ENCODE peak calls at places on chromosomes 12 and 14, in ten cellular contexts. E is right lobe of liver, N is adrenal gland, W is fibroblast of the aortic adventitia, I is fibroblast of lung, R is lower leg skin, X is sigmoid colon, D is PC-3, O is HFF-Myc, Q is HCT116. F is an unnamed sample.

GRCh38 chr12:132393245-132393795 is 63.9 kb upstream of the GALNT9 start:
- DNase-seq in E (no peak), N (peak), W (no peak), I (no peak), R (no peak), X (peak), D (peak), O (no peak), Q (peak), F (no peak)

GRCh38 chr12:59678759-59679411 is 83.1 kb downstream of the SLC16A7 start:
- DNase-seq in E (no peak), N (no peak), W (no peak), I (no peak), R (no peak), X (peak), D (no peak), O (no peak), Q (no peak), F (no peak)

GRCh38 chr14:71096947-71097346 is 189.7 kb downstream of the PCNX1 start:
- DNase-seq in E (no peak), N (no peak), W (no peak), I (no peak), R (no peak), X (no peak), D (no peak), O (no peak), Q (no peak), F (no peak)

GRCh38 chr12:94207467-94208432 is 59.4 kb downstream of the PLXNC1 start:
- DNase-seq in E (no peak), N (peak), W (peak), I (peak), R (no peak), X (no peak), D (peak), O (no peak), Q (no peak), F (no peak)

GRCh38 chr14:52950898-52951729 is at the start of gene FERMT2:
- DNase-seq in E (peak), N (peak), W (peak), I (peak), R (peak), X (peak), D (peak), O (peak), Q (peak), F (peak)

GRCh38 chr12:93434305-93434704 is 7.4 kb downstream of the UBE2N start:
- DNase-seq in E (no peak), N (no peak), W (peak), I (peak), R (no peak), X (no peak), D (no peak), O (no peak), Q (no peak), F (no peak)

GRCh38 chr12:100348657-100349454 is 8.0 kb upstream of the SLC17A8 start:
- DNase-seq in E (no peak), N (no peak), W (peak), I (peak), R (no peak), X (no peak), D (peak), O (peak), Q (peak), F (peak)

GRCh38 chr14:37034410-37035285 is 137.8 kb downstream of the SLC25A21 start:
- DNase-seq in E (no peak), N (no peak), W (peak), I (peak), R (peak), X (no peak), D (no peak), O (no peak), Q (no peak), F (peak)

GRCh38 chr14:24634158-24634557 is at the start of gene GZMB:
- DNase-seq in E (no peak), N (no peak), W (no peak), I (no peak), R (no peak), X (no peak), D (no peak), O (no peak), Q (no peak), F (no peak)

GRCh38 chr12:62849398-62849797 is 85.6 kb downstream of the PPM1H start:
- DNase-seq in E (no peak), N (no peak), W (no peak), I (no peak), R (no peak), X (no peak), D (no peak), O (no peak), Q (no peak), F (no peak)

GRCh38 chr12:105723066-105723465 is 392.6 kb downstream of the C12orf75 start:
- DNase-seq in E (no peak), N (no peak), W (no peak), I (no peak), R (no peak), X (no peak), D (no peak), O (no peak), Q (no peak), F (no peak)

GRCh38 chr14:20564501-20564997 is 3.7 kb upstream of the RNASE9 start:
- DNase-seq in E (no peak), N (no peak), W (no peak), I (no peak), R (no peak), X (no peak), D (no peak), O (no peak), Q (no peak), F (no peak)

GRCh38 chr12:102879144-102879763 is 37.8 kb downstream of the PAH start:
- DNase-seq in E (no peak), N (peak), W (peak), I (peak), R (peak), X (peak), D (peak), O (peak), Q (peak), F (peak)

GRCh38 chr12:74328623-74329022 is 209.0 kb upstream of the ATXN7L3B start:
- DNase-seq in E (no peak), N (no peak), W (no peak), I (no peak), R (no peak), X (no peak), D (no peak), O (no peak), Q (no peak), F (no peak)

GRCh38 chr12:41188058-41188840 is at the start of gene PDZRN4:
- DNase-seq in E (no peak), N (peak), W (no peak), I (no peak), R (no peak), X (peak), D (no peak), O (no peak), Q (no peak), F (no peak)

GRCh38 chr12:21884942-21885341 is 56.3 kb downstream of the ABCC9 start:
- DNase-seq in E (no peak), N (no peak), W (peak), I (no peak), R (no peak), X (no peak), D (no peak), O (no peak), Q (no peak), F (no peak)

GRCh38 chr14:81990312-81990761 is 456.7 kb upstream of the SEL1L start:
- DNase-seq in E (no peak), N (peak), W (peak), I (peak), R (peak), X (no peak), D (peak), O (peak), Q (peak), F (peak)

GRCh38 chr12:91406920-91407341 is 224.3 kb upstream of the DCN start:
- DNase-seq in E (no peak), N (no peak), W (no peak), I (no peak), R (no peak), X (no peak), D (peak), O (peak), Q (peak), F (peak)

GRCh38 chr12:75961878-75962277 is 69.7 kb downstream of the PHLDA1 start:
- DNase-seq in E (no peak), N (no peak), W (no peak), I (no peak), R (no peak), X (no peak), D (no peak), O (no peak), Q (no peak), F (no peak)

GRCh38 chr12:105935981-105936380 is 202.8 kb downstream of the NUAK1 start:
- DNase-seq in E (no peak), N (no peak), W (no peak), I (peak), R (no peak), X (no peak), D (peak), O (no peak), Q (no peak), F (peak)

GRCh38 chr14:74652541-74652940 is 40.5 kb upstream of the LTBP2 start:
- DNase-seq in E (no peak), N (peak), W (no peak), I (no peak), R (no peak), X (no peak), D (no peak), O (no peak), Q (no peak), F (no peak)

GRCh38 chr12:85820117-85820516 is 16.1 kb downstream of the RASSF9 start:
- DNase-seq in E (no peak), N (no peak), W (no peak), I (peak), R (no peak), X (no peak), D (no peak), O (no peak), Q (no peak), F (peak)

GRCh38 chr12:27424631-27425230 is 21.8 kb upstream of the SMCO2 start:
- DNase-seq in E (no peak), N (peak), W (peak), I (peak), R (no peak), X (no peak), D (peak), O (peak), Q (peak), F (peak)

GRCh38 chr12:82605115-82605514 is 81.6 kb upstream of the TMTC2 start:
- DNase-seq in E (no peak), N (no peak), W (no peak), I (no peak), R (no peak), X (no peak), D (no peak), O (no peak), Q (no peak), F (no peak)

GRCh38 chr12:86193931-86194330 is 62.3 kb downstream of the MGAT4C start:
- DNase-seq in E (no peak), N (no peak), W (peak), I (peak), R (no peak), X (no peak), D (peak), O (no peak), Q (no peak), F (no peak)

GRCh38 chr12:102478416-102479098 is 1.8 kb downstream of the IGF1 start:
- DNase-seq in E (no peak), N (no peak), W (no peak), I (no peak), R (no peak), X (no peak), D (no peak), O (no peak), Q (no peak), F (no peak)

GRCh38 chr14:65824978-65825299 is 412.4 kb downstream of the FUT8 start:
- DNase-seq in E (no peak), N (no peak), W (no peak), I (no peak), R (no peak), X (no peak), D (no peak), O (no peak), Q (no peak), F (no peak)

GRCh38 chr12:52206309-52207040 is 14.7 kb upstream of the KRT80 start:
- DNase-seq in E (no peak), N (peak), W (no peak), I (no peak), R (no peak), X (peak), D (no peak), O (no peak), Q (no peak), F (no peak)

GRCh38 chr14:21334202-21334906 is 49.5 kb downstream of the SUPT16H start:
- DNase-seq in E (no peak), N (no peak), W (no peak), I (no peak), R (no peak), X (no peak), D (no peak), O (no peak), Q (no peak), F (no peak)

GRCh38 chr12:34396861-34397590 is 374.7 kb downstream of the ALG10 start:
- DNase-seq in E (peak), N (no peak), W (no peak), I (no peak), R (peak), X (peak), D (no peak), O (no peak), Q (no peak), F (no peak)

GRCh38 chr14:90604356-90604755 is 207.5 kb downstream of the CALM1 start:
- DNase-seq in E (no peak), N (no peak), W (peak), I (no peak), R (no peak), X (peak), D (no peak), O (no peak), Q (no peak), F (no peak)

GRCh38 chr12:94272280-94272679 is 123.9 kb downstream of the PLXNC1 start:
- DNase-seq in E (no peak), N (no peak), W (no peak), I (no peak), R (no peak), X (no peak), D (no peak), O (no peak), Q (no peak), F (no peak)

GRCh38 chr12:10363922-10364838 is 25.7 kb downstream of the KLRK1 start:
- DNase-seq in E (no peak), N (peak), W (peak), I (peak), R (no peak), X (peak), D (peak), O (no peak), Q (no peak), F (peak)

GRCh38 chr12:10363665-10363921 is 26.2 kb downstream of the KLRK1 start:
- DNase-seq in E (no peak), N (no peak), W (no peak), I (no peak), R (no peak), X (no peak), D (no peak), O (no peak), Q (no peak), F (no peak)

GRCh38 chr12:10365716-10366433 is 24.0 kb downstream of the KLRK1 start:
- DNase-seq in E (no peak), N (no peak), W (peak), I (peak), R (no peak), X (no peak), D (peak), O (no peak), Q (peak), F (peak)

GRCh38 chr12:10366875-10367274 is 23.0 kb downstream of the KLRK1 start:
- DNase-seq in E (no peak), N (no peak), W (peak), I (peak), R (no peak), X (no peak), D (peak), O (no peak), Q (no peak), F (peak)

GRCh38 chr12:10364839-10365681 is 24.8 kb downstream of the KLRK1 start:
- DNase-seq in E (peak), N (peak), W (peak), I (peak), R (peak), X (peak), D (peak), O (peak), Q (peak), F (peak)
- H3K4me3 ChIP-seq in E (peak), N (peak), W (peak), I (peak), R (peak), X (peak), D (peak), O (peak), Q (peak), F (peak)

GRCh38 chr12:112362309-112362708 is 19.9 kb downstream of the HECTD4 start:
- DNase-seq in E (no peak), N (no peak), W (no peak), I (no peak), R (no peak), X (no peak), D (no peak), O (no peak), Q (no peak), F (no peak)
- TF ChIP-seq CTCF in E (no peak), N (no peak), W (no peak), I (no peak), R (no peak), X (no peak), D (no peak), O (no peak), Q (no peak), F (no peak)

GRCh38 chr12:47835831-47836155 is 16.1 kb upstream of the HDAC7 start:
- DNase-seq in E (no peak), N (no peak), W (no peak), I (peak), R (no peak), X (peak), D (peak), O (no peak), Q (no peak), F (no peak)
- H3K4me3 ChIP-seq in E (no peak), N (no peak), W (no peak), I (no peak), R (no peak), X (no peak), D (no peak), O (no peak), Q (no peak), F (no peak)

DNA sequence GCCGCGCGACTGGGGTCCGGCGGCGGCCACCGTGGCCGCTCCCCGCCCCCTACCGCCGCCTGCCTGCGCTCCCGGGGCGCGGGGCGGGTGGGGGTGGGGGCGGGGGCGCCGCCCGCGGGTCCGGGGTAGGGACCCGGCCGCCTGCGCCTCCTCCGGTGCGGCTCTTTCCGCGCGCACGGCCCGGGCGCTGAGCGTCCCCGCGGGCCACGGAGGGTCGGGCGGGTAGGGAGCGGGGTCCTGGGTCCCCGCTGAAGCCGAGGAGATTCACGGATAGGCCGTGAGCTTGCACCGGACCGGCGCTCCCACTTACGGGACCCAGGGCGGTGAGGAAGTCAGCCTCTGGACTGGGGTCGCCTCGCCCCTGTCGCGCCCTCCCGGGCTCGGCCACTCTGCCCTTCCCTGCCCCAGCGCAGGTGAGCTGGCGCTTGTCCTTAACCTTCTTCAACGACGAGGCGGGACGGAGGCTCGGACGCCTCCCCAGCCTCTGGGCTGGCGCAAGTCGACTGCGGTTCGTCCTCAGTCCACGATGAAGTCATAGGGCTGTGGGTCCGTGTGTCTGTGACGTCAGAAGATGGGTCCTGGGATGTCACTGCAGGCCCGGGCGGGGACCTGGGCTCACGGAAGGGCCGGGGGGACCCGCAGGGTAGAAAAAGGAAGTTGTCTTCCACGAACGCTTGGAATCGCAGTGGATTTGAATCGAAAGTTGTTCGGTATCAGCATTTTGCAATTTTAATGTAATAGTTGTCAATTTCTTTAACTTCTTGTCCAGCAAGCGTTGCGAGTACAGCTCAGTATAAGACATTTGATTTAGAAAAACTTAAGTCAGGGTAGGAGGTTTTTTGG is 572 bp downstream of the FBXO34 start:
- DNase-seq in E (peak), N (peak), W (peak), I (peak), R (peak), X (peak), D (peak), O (peak), Q (peak), F (peak)
- TF ChIP-seq CTCF in E (no peak), N (no peak), W (no peak), I (no peak), R (no peak), X (no peak), D (no peak), O (no peak), Q (no peak), F (no peak)

DNA sequence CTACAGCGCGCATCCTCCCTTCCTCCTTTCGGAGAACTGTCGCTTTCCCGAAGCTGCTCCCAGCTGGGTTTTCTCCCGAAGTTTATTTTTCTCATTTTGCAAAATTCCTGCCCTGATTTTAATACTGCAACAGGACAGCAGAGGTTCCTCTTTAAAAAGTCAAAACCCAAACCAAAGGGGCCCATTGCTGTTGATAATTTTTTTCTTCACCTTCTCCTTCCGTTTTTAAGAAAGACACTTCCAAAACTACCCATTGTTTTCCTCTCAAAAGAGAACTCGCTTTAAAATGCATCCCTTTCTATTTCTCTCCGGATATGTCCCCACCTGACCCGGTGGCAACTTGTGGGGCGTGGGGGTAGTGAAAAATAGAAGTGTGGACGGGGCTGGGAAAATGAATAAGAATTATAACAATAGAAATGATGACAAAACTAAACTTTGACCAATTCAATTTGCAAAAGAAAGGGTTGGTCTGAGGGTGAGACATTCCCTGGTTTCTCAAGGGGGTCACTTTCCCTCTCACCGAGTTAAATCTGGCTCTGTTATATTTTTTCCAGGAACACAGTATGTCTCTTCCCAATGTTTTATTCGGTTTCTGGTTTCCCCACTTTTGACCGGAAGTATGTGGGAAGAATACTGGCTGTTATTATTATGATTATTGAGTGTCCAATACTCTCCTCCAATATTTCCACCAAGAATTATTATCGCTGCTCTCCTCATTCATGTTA is 4.0 kb upstream of the TBX5 start:
- DNase-seq in E (no peak), N (no peak), W (no peak), I (peak), R (no peak), X (no peak), D (no peak), O (no peak), Q (no peak), F (no peak)
- H3K4me3 ChIP-seq in E (no peak), N (no peak), W (no peak), I (peak), R (no peak), X (peak), D (no peak), O (peak), Q (no peak), F (peak)

GRCh38 chr14:102785598-102785963 is 8.3 kb downstream of the TRAF3 start:
- DNase-seq in E (no peak), N (no peak), W (no peak), I (no peak), R (no peak), X (no peak), D (no peak), O (no peak), Q (no peak), F (no peak)
- TF ChIP-seq CTCF in E (no peak), N (no peak), W (no peak), I (no peak), R (no peak), X (no peak), D (no peak), O (no peak), Q (peak), F (no peak)

F was measured in AG10803.